ENCODE peak calls at places on chromosomes 13 and 19, in seven cellular contexts. L is DMS153; E is naive B cell; G is right lobe of liver; B is head of caudate nucleus; F is Jurkat, Clone E6-1; X is mucosa of gallbladder. K is an unnamed sample.

GRCh38 chr19:17095141-17095919 is 19.8 kb downstream of the MYO9B start:
- DNase-seq in L (no peak), E (no peak), G (no peak), B (no peak), F (no peak), X (peak; percentile 70), K (no peak)

GRCh38 chr13:35988648-35989081 is 142.5 kb downstream of the DCLK1 start:
- DNase-seq in L (no peak), E (no peak), G (no peak), B (no peak), F (no peak), X (no peak), K (no peak)

GRCh38 chr19:33688657-33688992 is 66.9 kb downstream of the CHST8 start:
- DNase-seq in L (no peak), E (no peak), G (no peak), B (no peak), F (no peak), X (no peak), K (no peak)

GRCh38 chr13:46124967-46125933 is 20.4 kb upstream of the CPB2 start:
- DNase-seq in L (no peak), E (no peak), G (no peak), B (no peak), F (peak; percentile 40), X (no peak), K (no peak)

GRCh38 chr19:38649305-38650179 is 2.1 kb downstream of the ACTN4 start:
- DNase-seq in L (no peak), E (no peak), G (peak; percentile 68), B (peak; percentile 71), F (no peak), X (peak; percentile 54), K (peak; percentile 62)

GRCh38 chr19:54729416-54730188 is 5.4 kb downstream of the KIR3DL3 start:
- DNase-seq in L (no peak), E (no peak), G (no peak), B (no peak), F (no peak), X (no peak), K (no peak)

GRCh38 chr19:14061081-14061749 is 661 bp downstream of the PALM3 start:
- DNase-seq in L (no peak), E (no peak), G (peak; percentile 84), B (no peak), F (no peak), X (peak; percentile 48), K (no peak)

GRCh38 chr19:35042056-35042730 is 672 bp downstream of the HPN start:
- DNase-seq in L (no peak), E (no peak), G (peak; percentile 97), B (no peak), F (no peak), X (no peak), K (no peak)

GRCh38 chr19:6740589-6741348 is 1.3 kb downstream of the TRIP10 start:
- DNase-seq in L (peak; percentile 13), E (peak; percentile 76), G (no peak), B (no peak), F (no peak), X (no peak), K (peak; percentile 64)

GRCh38 chr13:97221491-97221890 is 642 bp upstream of the MBNL2 start:
- DNase-seq in L (no peak), E (no peak), G (no peak), B (no peak), F (no peak), X (no peak), K (no peak)

GRCh38 chr13:46648166-46648607 is 95.2 kb downstream of the LRCH1 start:
- DNase-seq in L (peak; percentile 83), E (no peak), G (peak; percentile 71), B (no peak), F (no peak), X (peak; percentile 70), K (no peak)

GRCh38 chr19:15118248-15118647 is 11.0 kb downstream of the SYDE1 start:
- DNase-seq in L (no peak), E (no peak), G (no peak), B (no peak), F (no peak), X (no peak), K (no peak)

K was measured in lung.